ENCODE peak calls at places on chromosomes 5 and 9, in ten cellular contexts. M, Z, F, A, P, R, B, T, V and O are unnamed samples.

GRCh38 chr9:83937861-83938455 is 16.7 kb upstream of the KIF27 start:
- DNase-seq in T (no peak), B (peak), R (peak), V (no peak), P (no peak), M (peak), A (peak), F (no peak), Z (peak), O (peak)

GRCh38 chr5:159751459-159751858 is 164.8 kb upstream of the ADRA1B start:
- DNase-seq in P (no peak), Z (no peak), R (no peak), V (no peak), F (no peak), A (no peak), M (no peak), T (no peak), B (no peak), O (no peak)

GRCh38 chr5:125486634-125487033 is 740.2 kb upstream of the ZNF608 start:
- DNase-seq in F (no peak), M (peak), B (no peak), Z (peak), A (peak), T (no peak), V (peak), P (peak), R (no peak), O (no peak)

GRCh38 chr9:133472753-133473378 is 6.0 kb downstream of the SLC2A6 start:
- DNase-seq in P (no peak), F (no peak), V (no peak), M (no peak), B (no peak), A (no peak), T (no peak), R (no peak), Z (no peak), O (no peak)

GRCh38 chr9:124621371-124622328 is 114.5 kb upstream of the NR5A1 start:
- DNase-seq in Z (peak), V (no peak), M (peak), F (peak), R (no peak), T (no peak), B (no peak), A (no peak), P (peak), O (peak)

GRCh38 chr9:112065781-112066606 is 109.1 kb downstream of the SUSD1 start:
- DNase-seq in F (peak), R (no peak), T (peak), M (peak), P (peak), A (peak), V (peak), Z (peak), B (no peak), O (peak)

GRCh38 chr9:84002344-84002743 is 21.7 kb downstream of the RMI1 start:
- DNase-seq in B (no peak), T (no peak), R (no peak), M (peak), V (no peak), A (peak), F (no peak), P (no peak), Z (no peak), O (no peak)

GRCh38 chr9:120326076-120326693 is 253.8 kb downstream of the CDK5RAP2 start:
- DNase-seq in M (no peak), R (no peak), P (no peak), Z (peak), F (no peak), T (no peak), V (no peak), B (no peak), A (no peak), O (no peak)

GRCh38 chr5:157740211-157740610 is 3.3 kb upstream of the LSM11 start:
- DNase-seq in R (peak), A (no peak), B (peak), P (no peak), F (no peak), T (no peak), Z (peak), V (no peak), M (peak), O (no peak)

GRCh38 chr5:131357739-131358561 is 94.1 kb downstream of the CDC42SE2 start:
- DNase-seq in F (no peak), M (no peak), A (no peak), R (peak), Z (no peak), T (no peak), B (no peak), V (no peak), P (no peak), O (no peak)

GRCh38 chr5:59540366-59540765 is 353.2 kb downstream of the PDE4D start:
- DNase-seq in T (no peak), M (no peak), B (no peak), V (no peak), P (no peak), F (peak), R (no peak), Z (no peak), A (peak), O (no peak)

GRCh38 chr5:160616712-160617497 is 195.2 kb downstream of the PTTG1 start:
- DNase-seq in R (no peak), M (no peak), Z (no peak), P (no peak), T (no peak), B (no peak), A (no peak), F (no peak), V (no peak), O (no peak)

GRCh38 chr5:79242242-79243039 is 6.5 kb downstream of the JMY start:
- DNase-seq in R (no peak), T (no peak), A (no peak), F (no peak), Z (no peak), B (no peak), M (no peak), V (no peak), P (no peak), O (no peak)

GRCh38 chr9:137099231-137099630 is 12.4 kb downstream of the MAN1B1 start:
- DNase-seq in T (no peak), R (no peak), P (no peak), A (no peak), F (no peak), Z (no peak), B (no peak), V (no peak), M (no peak), O (no peak)

GRCh38 chr5:776862-777711 is 7.4 kb downstream of the ZDHHC11B start:
- DNase-seq in B (peak), A (no peak), T (no peak), V (no peak), Z (no peak), M (peak), R (no peak), P (no peak), F (peak), O (no peak)

GRCh38 chr9:11500780-11501179 is 888.0 kb upstream of the PTPRD start:
- DNase-seq in B (no peak), Z (no peak), A (no peak), V (no peak), R (no peak), P (no peak), T (no peak), M (no peak), F (no peak), O (no peak)

GRCh38 chr9:79701651-79702050 is 129.9 kb downstream of the TLE4 start:
- DNase-seq in A (no peak), T (peak), Z (no peak), F (no peak), M (peak), B (no peak), V (no peak), P (no peak), R (no peak), O (no peak)

GRCh38 chr5:101390317-101390908 is 487.3 kb upstream of the ST8SIA4 start:
- DNase-seq in B (peak), A (peak), M (peak), R (peak), P (peak), T (no peak), V (no peak), Z (peak), F (no peak), O (peak)

GRCh38 chr5:95728494-95729114 is 2.5 kb upstream of the RHOBTB3 start:
- DNase-seq in F (no peak), M (no peak), A (no peak), B (no peak), P (no peak), R (peak), T (no peak), Z (peak), V (no peak), O (no peak)

GRCh38 chr5:1570975-1571374 is 47.2 kb upstream of the LPCAT1 start:
- DNase-seq in R (no peak), Z (no peak), B (no peak), P (no peak), A (no peak), V (no peak), T (no peak), F (no peak), M (no peak), O (no peak)

GRCh38 chr5:168008555-168008954 is 282.9 kb upstream of the WWC1 start:
- DNase-seq in B (no peak), Z (no peak), R (no peak), F (no peak), A (no peak), M (no peak), T (no peak), P (no peak), V (no peak), O (no peak)

GRCh38 chr9:70413427-70413797 is 1.0 kb downstream of the KLF9 start:
- DNase-seq in A (no peak), B (peak), Z (no peak), F (no peak), R (peak), T (no peak), P (no peak), M (no peak), V (no peak), O (no peak)

GRCh38 chr9:132645306-132645705 is 24.5 kb downstream of the DDX31 start:
- DNase-seq in V (no peak), P (no peak), T (no peak), A (no peak), Z (no peak), R (no peak), F (no peak), B (no peak), M (no peak), O (no peak)

GRCh38 chr5:61023131-61023530 is 78.1 kb downstream of the NDUFAF2 start:
- DNase-seq in V (peak), P (no peak), A (no peak), R (no peak), Z (no peak), T (no peak), M (peak), B (no peak), F (no peak), O (no peak)

GRCh38 chr9:80485420-80485819 is 913.7 kb downstream of the TLE4 start:
- DNase-seq in A (no peak), B (no peak), R (no peak), M (no peak), T (no peak), F (no peak), V (no peak), Z (no peak), P (no peak), O (no peak)

GRCh38 chr9:35746583-35746982 is 2.4 kb downstream of the GBA2 start:
- DNase-seq in R (no peak), T (no peak), Z (peak), A (peak), P (no peak), V (no peak), M (no peak), F (no peak), B (no peak), O (no peak)

GRCh38 chr5:105150324-105150723 is 1587.7 kb upstream of the NUDT12 start:
- DNase-seq in M (no peak), F (no peak), A (no peak), P (no peak), B (no peak), T (no peak), Z (no peak), R (no peak), V (no peak), O (no peak)

GRCh38 chr9:128055222-128056040 is 11.7 kb downstream of the NAIF1 start:
- DNase-seq in P (no peak), B (peak), R (no peak), F (peak), M (peak), V (no peak), A (no peak), Z (no peak), T (peak), O (peak)

GRCh38 chr5:6773342-6774035 is 60.3 kb downstream of the TENT4A start:
- DNase-seq in M (no peak), B (no peak), P (no peak), A (no peak), F (no peak), T (no peak), R (no peak), Z (no peak), V (no peak), O (no peak)

GRCh38 chr9:23686257-23686656 is 139.8 kb downstream of the ELAVL2 start:
- DNase-seq in R (no peak), V (no peak), P (no peak), F (no peak), T (no peak), B (no peak), A (no peak), Z (peak), M (no peak), O (no peak)

GRCh38 chr9:85024374-85024773 is 354.8 kb downstream of the NTRK2 start:
- DNase-seq in Z (no peak), M (no peak), P (no peak), A (no peak), R (no peak), F (no peak), V (no peak), B (no peak), T (no peak), O (no peak)
- TF ChIP-seq CTCF in Z (no peak), M (no peak), P (no peak), A (no peak), R (no peak), F (peak), V (no peak), B (no peak), T (no peak), O (peak)

GRCh38 chr5:31187591-31187990 is 5.9 kb upstream of the CDH6 start:
- DNase-seq in A (no peak), B (no peak), T (no peak), R (no peak), M (no peak), P (no peak), V (no peak), F (no peak), Z (no peak), O (no peak)
- TF ChIP-seq CTCF in A (no peak), B (no peak), T (no peak), R (no peak), M (no peak), P (no peak), V (no peak), F (no peak), Z (no peak), O (no peak)

GRCh38 chr5:164048527-164048926 is 543.1 kb downstream of the MAT2B start:
- DNase-seq in R (no peak), B (no peak), F (no peak), T (no peak), P (no peak), A (peak), M (no peak), V (no peak), Z (no peak), O (no peak)
- TF ChIP-seq CTCF in R (no peak), B (peak), F (peak), T (no peak), P (peak), A (no peak), M (no peak), V (no peak), Z (peak), O (no peak)

DNA sequence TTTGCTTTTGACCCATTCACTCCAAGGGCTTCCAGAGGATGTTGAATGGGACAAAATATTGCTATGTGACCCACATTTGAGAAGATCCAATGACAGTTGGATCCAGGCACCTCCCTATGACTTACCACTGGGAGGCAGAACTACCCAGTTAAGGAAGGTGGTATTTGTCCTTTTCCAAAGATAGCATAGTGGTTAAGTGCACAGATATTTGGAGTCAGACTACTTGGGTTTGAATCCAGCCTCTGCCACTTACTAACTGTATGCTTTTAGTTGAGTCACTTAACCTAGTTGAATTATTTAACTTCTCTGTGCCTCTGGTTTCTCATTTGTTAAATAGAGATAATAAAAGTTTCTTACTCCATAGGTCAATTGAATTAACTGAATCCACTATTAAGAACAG is 74.5 kb upstream of the PALM2AKAP2 start:
- DNase-seq in M (peak), V (peak), B (no peak), T (no peak), P (peak), R (no peak), F (no peak), A (no peak), Z (peak), O (no peak)
- TF ChIP-seq CTCF in M (peak), V (no peak), B (no peak), T (no peak), P (peak), R (no peak), F (no peak), A (no peak), Z (no peak), O (no peak)

GRCh38 chr5:132679166-132679565 is 5.4 kb downstream of the IL4 start:
- DNase-seq in Z (no peak), R (no peak), V (no peak), A (no peak), P (no peak), M (no peak), B (no peak), T (no peak), F (no peak), O (no peak)

GRCh38 chr5:132675936-132676689 is 2.3 kb downstream of the IL4 start:
- DNase-seq in R (no peak), T (no peak), Z (no peak), A (no peak), B (no peak), V (no peak), M (no peak), P (no peak), F (no peak), O (no peak)

GRCh38 chr5:132678735-132679134 is 4.9 kb downstream of the IL4 start:
- DNase-seq in Z (no peak), B (no peak), P (no peak), A (no peak), T (no peak), V (no peak), F (no peak), R (no peak), M (no peak), O (no peak)

GRCh38 chr5:132677682-132678400 is 4.1 kb downstream of the IL4 start:
- DNase-seq in M (peak), B (no peak), V (no peak), F (no peak), Z (no peak), A (no peak), P (no peak), T (no peak), R (no peak), O (no peak)

GRCh38 chr5:132677191-132677590 is 3.4 kb downstream of the IL4 start:
- DNase-seq in R (no peak), M (peak), B (peak), V (peak), F (peak), P (peak), Z (peak), A (peak), T (peak), O (peak)
- TF ChIP-seq CTCF in R (no peak), M (peak), B (peak), V (peak), F (no peak), P (peak), Z (peak), A (peak), T (no peak), O (no peak)

DNA sequence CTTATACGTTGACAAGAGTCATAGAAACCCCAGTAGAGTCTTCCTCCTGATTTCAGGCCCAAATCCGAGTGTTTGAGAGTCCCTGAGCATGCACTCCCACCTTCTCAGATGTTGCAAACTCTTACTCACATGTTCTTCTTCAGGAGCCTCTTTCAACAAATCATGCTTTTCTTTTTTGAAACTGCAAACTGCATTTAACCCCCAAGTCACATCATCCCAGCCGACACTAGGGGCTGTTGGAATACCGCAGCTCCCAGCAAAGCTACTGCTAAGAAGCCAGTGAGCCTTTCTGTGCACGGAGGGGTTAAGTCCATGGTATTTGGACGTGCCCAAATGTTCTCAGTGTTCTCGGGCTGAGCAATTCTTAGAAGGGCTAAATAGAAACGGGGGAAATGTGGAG is 282.9 kb downstream of the NFIB start:
- DNase-seq in Z (no peak), P (no peak), R (no peak), V (no peak), F (no peak), A (peak), B (no peak), T (no peak), M (peak), O (peak)
- TF ChIP-seq CTCF in Z (no peak), P (peak), R (no peak), V (no peak), F (no peak), A (peak), B (no peak), T (no peak), M (peak), O (no peak)

DNA sequence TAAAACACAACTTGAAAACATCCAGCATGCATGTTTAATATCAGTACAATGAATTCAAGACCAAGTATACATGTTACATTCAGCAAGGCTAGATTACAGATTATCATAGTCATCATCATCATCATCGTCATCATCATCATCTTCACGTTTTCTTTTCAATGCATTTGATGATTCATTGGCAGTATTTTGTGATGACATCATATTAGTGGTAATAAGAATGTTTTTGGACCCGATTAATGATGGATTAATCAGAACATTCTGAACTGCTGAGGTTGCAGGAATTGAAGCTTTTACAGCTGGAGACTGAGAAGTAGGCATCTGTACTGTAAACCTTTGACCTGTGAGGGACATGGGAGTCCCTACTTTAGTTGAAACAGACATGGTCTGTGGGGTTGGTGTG is 4.5 kb downstream of the AK6 start:
- DNase-seq in F (no peak), B (no peak), A (no peak), Z (no peak), T (no peak), M (no peak), V (no peak), R (no peak), P (no peak), O (no peak)
- TF ChIP-seq CTCF in F (no peak), B (no peak), A (no peak), Z (no peak), T (no peak), M (no peak), V (no peak), R (peak), P (no peak), O (no peak)

DNA sequence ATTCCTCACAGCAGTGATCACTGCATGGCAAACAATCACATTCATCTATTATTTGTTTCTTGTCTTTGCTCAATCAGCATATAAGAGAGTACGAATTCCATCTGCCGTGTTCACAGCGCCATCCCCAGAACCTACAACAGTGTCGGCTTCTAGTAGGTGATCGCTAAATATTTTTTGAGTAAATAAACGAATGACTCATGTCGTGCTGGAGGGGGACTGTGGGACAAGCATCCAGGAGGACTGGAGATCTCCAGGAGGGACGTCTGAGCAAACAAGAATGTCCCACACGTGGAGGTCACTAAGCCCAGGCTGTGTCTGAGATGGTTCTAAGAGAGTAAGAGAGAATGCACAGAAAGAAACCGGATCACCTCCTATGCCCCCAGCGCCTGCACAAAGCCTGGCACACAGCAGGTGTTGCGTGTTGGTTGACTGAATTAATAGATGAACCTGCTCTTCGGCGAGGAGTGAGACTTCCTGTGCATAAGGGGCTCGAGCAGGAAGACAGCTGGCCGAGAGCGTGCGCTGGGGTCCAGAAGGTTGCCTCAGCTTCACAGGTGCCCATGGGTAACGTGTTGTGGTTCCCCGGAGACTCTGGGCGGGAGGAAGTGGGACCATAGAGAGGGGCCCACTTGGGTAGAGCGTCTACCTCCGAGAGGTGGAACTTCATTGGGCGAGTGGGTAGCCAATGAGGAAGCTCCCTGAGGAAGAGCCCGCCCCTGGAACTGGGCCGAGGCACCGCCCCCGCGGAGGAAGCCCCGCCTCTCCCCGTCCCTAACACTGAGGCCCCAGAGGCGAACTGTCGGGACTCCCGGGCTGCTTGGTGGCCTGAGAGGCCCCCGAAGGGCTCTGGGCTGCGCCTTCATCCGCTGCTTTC is 193.0 kb downstream of the MELK start:
- DNase-seq in Z (peak), V (no peak), T (peak), M (peak), B (peak), A (peak), F (peak), P (no peak), R (peak), O (peak)
- TF ChIP-seq CTCF in Z (no peak), V (no peak), T (no peak), M (no peak), B (no peak), A (no peak), F (no peak), P (no peak), R (no peak), O (no peak)

GRCh38 chr5:141199359-141200235 is at the start of gene PCDHB11:
- DNase-seq in M (no peak), P (no peak), A (peak), T (no peak), R (peak), B (no peak), V (no peak), Z (peak), F (peak), O (no peak)
- TF ChIP-seq CTCF in M (no peak), P (peak), A (no peak), T (no peak), R (no peak), B (peak), V (no peak), Z (no peak), F (peak), O (no peak)